ENCODE peak calls at places on chromosomes 5 and 9, in four cellular contexts. F, E, K and C are unnamed samples.

GRCh38 chr5:93304391-93304790 is 276.6 kb downstream of the NR2F1-AS1 start:
- DNase-seq in E (no peak), F (no peak), K (no peak), C (no peak)

GRCh38 chr5:68378204-68378830 is 162.8 kb downstream of the PIK3R1 start:
- DNase-seq in F (no peak), K (peak; percentile 55), E (no peak), C (no peak)

GRCh38 chr9:38073882-38074281 is 4.9 kb upstream of the SHB start:
- DNase-seq in E (no peak), F (no peak), K (no peak), C (no peak)

GRCh38 chr5:31534527-31535046 is 2.5 kb downstream of the C5orf22 start:
- DNase-seq in F (peak; percentile 14), E (no peak), K (no peak), C (no peak)

GRCh38 chr5:17378346-17378984 is 119.6 kb upstream of the TAF11L2 start:
- DNase-seq in F (no peak), K (no peak), E (no peak), C (no peak)

GRCh38 chr5:150175536-150175935 is 9.0 kb downstream of the CDX1 start:
- DNase-seq in K (no peak), F (peak; percentile 62), E (peak; percentile 77), C (peak; percentile 70)

GRCh38 chr9:114047717-114048116 is 30.4 kb downstream of the AMBP start:
- DNase-seq in K (no peak), E (no peak), F (peak; percentile 68), C (no peak)

GRCh38 chr9:83020864-83021263 is 42.1 kb downstream of the RASEF start:
- DNase-seq in K (no peak), F (no peak), E (no peak), C (no peak)

GRCh38 chr9:13967011-13967410 is 346.9 kb downstream of the NFIB start:
- DNase-seq in F (no peak), K (no peak), E (no peak), C (no peak)

GRCh38 chr5:92916036-92916435 is 665.0 kb downstream of the NR2F1-AS1 start:
- DNase-seq in F (peak; percentile 44), E (no peak), K (no peak), C (no peak)

GRCh38 chr9:120032639-120033038 is 547.3 kb downstream of the CDK5RAP2 start:
- DNase-seq in K (no peak), E (peak; percentile 37), F (no peak), C (peak; percentile 10)

GRCh38 chr5:151673421-151673820 is 13.3 kb downstream of the SPARC start:
- DNase-seq in K (no peak), F (no peak), E (no peak), C (no peak)

GRCh38 chr5:57538341-57538955 is 55.8 kb upstream of the ACTBL2 start:
- DNase-seq in K (no peak), E (no peak), F (no peak), C (no peak)

GRCh38 chr9:92481029-92481633 is 1.2 kb downstream of the ASPN start:
- DNase-seq in F (no peak), E (no peak), K (no peak), C (no peak)

GRCh38 chr5:140234590-140234989 is 59.6 kb downstream of the CYSTM1 start:
- DNase-seq in E (no peak), K (no peak), F (no peak), C (no peak)

DNA sequence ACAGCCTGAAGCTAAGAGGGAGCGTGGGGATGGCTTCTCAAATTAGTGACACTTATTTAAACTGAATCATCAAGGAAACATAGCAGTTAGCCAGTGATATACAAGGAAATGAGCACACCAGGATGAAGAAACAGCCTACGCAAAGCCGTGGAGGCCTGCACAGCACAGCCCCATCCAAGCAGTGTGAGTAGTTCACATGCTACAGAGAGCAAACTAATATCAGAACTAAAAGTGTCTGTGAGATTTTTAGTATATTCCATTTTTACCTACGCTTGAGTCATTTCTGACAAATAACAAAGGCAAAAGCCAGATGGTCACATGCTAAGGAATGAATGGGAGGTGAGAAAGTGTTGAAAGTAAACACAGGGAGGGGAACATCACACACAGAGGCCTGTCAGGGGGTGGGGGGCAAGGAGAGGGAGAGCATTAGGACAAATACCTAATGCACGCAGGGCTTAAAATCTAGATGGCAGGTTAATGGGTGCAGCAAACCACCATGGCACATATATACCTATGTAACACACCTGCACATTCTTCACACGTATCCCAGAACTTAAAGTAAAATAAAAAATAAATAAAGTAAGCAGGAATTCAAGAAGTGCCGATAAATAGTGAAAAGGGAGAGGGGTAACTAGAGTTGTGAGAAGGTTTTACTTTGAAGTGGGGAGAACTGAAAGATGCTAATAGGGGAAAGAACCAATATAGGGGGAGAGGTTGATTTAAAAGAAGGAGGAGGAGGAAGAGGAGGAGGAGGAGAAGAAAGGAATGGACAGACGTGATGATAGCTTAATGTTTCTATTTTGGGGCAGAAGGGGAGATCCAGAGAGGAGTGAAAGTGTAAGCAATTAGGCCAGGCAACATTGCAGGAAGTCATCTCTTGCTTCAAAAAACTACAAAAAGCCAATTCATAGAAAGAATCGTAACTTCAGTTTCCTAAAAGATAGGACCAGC is 100.9 kb upstream of the PTGER4 start:
- DNase-seq in F (no peak), K (peak; percentile 76), E (no peak), C (no peak)
- TF ChIP-seq BHLHE40 in F (no peak), K (peak; percentile 77), E (no peak), C (no peak)

DNA sequence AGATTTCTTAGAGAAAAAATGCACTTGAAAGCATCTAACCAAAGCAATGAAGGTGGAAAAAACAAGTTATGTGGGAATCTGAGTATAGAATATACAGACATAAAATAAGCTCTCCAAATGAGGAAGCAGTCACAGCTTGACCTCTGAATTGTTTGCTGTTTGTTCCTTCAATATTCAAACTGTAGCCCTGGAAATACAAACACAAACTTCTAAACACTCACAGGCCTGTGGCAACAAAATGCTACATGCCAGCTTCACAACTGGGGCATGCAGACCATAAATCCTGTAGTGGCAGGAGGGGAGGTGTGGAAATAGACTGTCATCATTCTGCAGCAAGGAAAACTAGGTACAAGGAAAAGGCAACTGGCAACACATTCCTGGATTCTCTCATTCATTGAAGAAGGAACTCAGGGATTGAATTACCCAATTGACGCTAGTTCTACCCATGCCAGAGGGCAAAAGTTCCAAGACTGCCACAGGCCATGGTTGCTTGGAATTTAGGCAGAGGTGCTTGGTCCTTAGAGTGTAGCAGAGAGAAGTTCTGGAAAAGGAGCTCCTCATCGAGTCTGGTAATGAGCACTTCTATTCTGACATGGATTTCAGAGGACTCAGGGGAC is 349.6 kb downstream of the PDE4D start:
- DNase-seq in E (no peak), F (no peak), K (no peak), C (no peak)
- TF ChIP-seq TARDBP in E (no peak), F (no peak), K (no peak), C (no peak)

GRCh38 chr5:177523711-177524538 is 7.2 kb upstream of the DDX41 start:
- DNase-seq in F (no peak), E (no peak), K (no peak), C (no peak)
- TF ChIP-seq BHLHE40 in F (no peak), E (no peak), K (no peak), C (no peak)

GRCh38 chr5:39648539-39649200 is 223.9 kb upstream of the DAB2 start:
- DNase-seq in E (no peak), K (no peak), F (no peak), C (no peak)
- TF ChIP-seq TARDBP in E (no peak), K (no peak), F (no peak), C (no peak)

GRCh38 chr5:148120317-148120716 is 48.0 kb upstream of the SPINK14 start:
- DNase-seq in K (no peak), F (peak; percentile 15), E (no peak), C (no peak)
- TF ChIP-seq BHLHE40 in K (no peak), F (no peak), E (no peak), C (no peak)

GRCh38 chr5:96410013-96410412 is 23.0 kb downstream of the PCSK1 start:
- DNase-seq in F (no peak), K (no peak), E (no peak), C (no peak)

GRCh38 chr5:96407441-96407840 is 25.6 kb downstream of the PCSK1 start:
- DNase-seq in K (no peak), F (no peak), E (no peak), C (no peak)

GRCh38 chr5:96408841-96409458 is 24.1 kb downstream of the PCSK1 start:
- DNase-seq in E (no peak), K (no peak), F (no peak), C (no peak)

GRCh38 chr5:96404191-96404867 is 28.7 kb downstream of the PCSK1 start:
- DNase-seq in K (no peak), F (no peak), E (peak; percentile 15), C (no peak)

DNA sequence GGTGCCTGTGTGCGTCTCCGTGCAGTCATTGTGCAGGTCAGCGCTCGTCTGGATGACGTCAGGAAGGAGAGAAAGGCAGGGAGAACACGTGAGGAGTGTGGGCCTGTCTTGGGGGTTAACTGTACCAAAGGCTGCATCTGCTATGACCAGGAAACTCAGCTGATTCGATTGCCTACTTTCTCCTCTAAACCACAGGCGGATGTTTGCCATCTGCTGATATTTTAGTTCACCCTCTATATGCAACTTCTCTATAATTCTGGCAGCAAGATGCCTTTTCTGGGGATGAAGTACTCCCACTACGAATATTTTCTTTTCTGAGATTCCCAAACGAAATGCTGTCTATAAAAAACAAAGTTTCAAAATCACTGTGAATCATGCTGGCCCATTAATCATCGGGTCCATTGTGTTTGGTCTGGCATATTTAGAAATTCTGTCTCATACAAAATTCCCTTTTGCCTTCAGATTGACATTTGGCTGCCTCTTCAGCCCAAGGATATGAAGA is 24.7 kb downstream of the PCSK1 start:
- DNase-seq in K (no peak), F (no peak), E (no peak), C (no peak)
- TF ChIP-seq TARDBP in K (no peak), F (no peak), E (no peak), C (no peak)

GRCh38 chr5:75616286-75616810 is 5.1 kb downstream of the ANKDD1B start:
- DNase-seq in K (no peak), F (no peak), E (no peak), C (peak; percentile 16)

GRCh38 chr5:75617746-75618352 is 6.6 kb downstream of the ANKDD1B start:
- DNase-seq in K (no peak), E (no peak), F (no peak), C (no peak)

GRCh38 chr5:75620184-75620959 is 9.1 kb downstream of the ANKDD1B start:
- DNase-seq in F (peak; percentile 43), K (no peak), E (no peak), C (no peak)

GRCh38 chr5:75614165-75614564 is 2.9 kb downstream of the ANKDD1B start:
- DNase-seq in K (no peak), F (no peak), E (no peak), C (no peak)

DNA sequence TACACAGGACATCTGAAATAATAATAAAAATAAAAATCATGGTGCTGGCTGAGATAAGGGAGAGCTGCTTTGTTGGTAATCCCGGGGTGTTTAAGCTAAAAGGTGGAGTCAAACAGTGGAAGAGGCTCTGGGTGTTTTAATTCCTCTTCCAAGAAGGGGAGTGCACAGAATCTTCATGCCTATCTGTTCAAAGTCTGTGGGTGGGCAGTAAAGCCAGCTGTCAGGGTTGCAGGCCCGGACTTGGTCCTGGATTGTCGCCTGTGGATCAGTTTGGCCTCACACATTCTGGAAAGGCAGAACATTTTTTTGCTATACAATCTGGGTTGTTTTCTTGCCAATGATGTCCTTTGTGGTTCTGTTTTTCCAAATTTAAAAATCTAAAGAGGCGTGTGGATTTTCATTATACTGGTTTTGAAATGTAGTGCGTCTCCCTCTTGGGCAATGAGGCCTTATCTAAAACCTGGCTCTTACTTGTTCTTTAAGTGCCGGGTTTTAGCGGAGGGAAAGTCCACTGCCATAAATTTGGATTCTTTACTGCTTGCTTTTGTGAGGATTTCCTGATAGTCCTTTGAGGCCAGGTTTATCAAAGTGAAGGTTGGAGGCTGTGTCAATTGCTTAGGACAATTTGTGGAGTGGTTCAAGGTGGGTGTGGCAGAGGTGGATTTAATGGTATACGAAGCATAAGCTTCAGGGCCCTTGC is 5.9 kb downstream of the ANKDD1B start:
- DNase-seq in E (peak; percentile 15), K (no peak), F (no peak), C (peak; percentile 10)
- TF ChIP-seq BHLHE40 in E (no peak), K (no peak), F (no peak), C (no peak)